ENCODE peak calls at places on chromosomes 16 and 17, in six cellular contexts. One of them, this sample, is unnamed.

GRCh38 chr17:61284174-61284573 is 115.5 kb upstream of the TBX2 start:
- DNase-seq in HepG2: no peak
- DNase-seq in iPS DF 6.9: no peak
- DNase-seq in cardiac muscle cell: peak; percentile 65
- DNase-seq in astrocyte: peak; percentile 86
- DNase-seq in IMR-90: peak; percentile 93
- DNase-seq in this sample: no peak

GRCh38 chr16:85910073-85910853 is 11.3 kb downstream of the IRF8 start:
- DNase-seq in iPS DF 6.9: no peak
- DNase-seq in astrocyte: no peak
- DNase-seq in IMR-90: no peak
- DNase-seq in HepG2: no peak
- DNase-seq in cardiac muscle cell: no peak
- DNase-seq in this sample: no peak

GRCh38 chr17:45261577-45262515 is at the start of gene SPATA32:
- DNase-seq in iPS DF 6.9: no peak
- DNase-seq in IMR-90: peak; percentile 29
- DNase-seq in astrocyte: no peak
- DNase-seq in HepG2: no peak
- DNase-seq in cardiac muscle cell: peak; percentile 43
- DNase-seq in this sample: peak; percentile 54

GRCh38 chr17:40417258-40417608 is 463 bp downstream of the TOP2A start:
- DNase-seq in iPS DF 6.9: no peak
- DNase-seq in HepG2: peak; percentile 43
- DNase-seq in IMR-90: peak; percentile 5
- DNase-seq in astrocyte: no peak
- DNase-seq in cardiac muscle cell: no peak
- DNase-seq in this sample: no peak

GRCh38 chr16:84694980-84695379 is 4.8 kb upstream of the USP10 start:
- DNase-seq in astrocyte: no peak
- DNase-seq in cardiac muscle cell: no peak
- DNase-seq in HepG2: no peak
- DNase-seq in IMR-90: no peak
- DNase-seq in iPS DF 6.9: no peak
- DNase-seq in this sample: no peak

GRCh38 chr16:46812781-46813555 is 18.0 kb downstream of the C16orf87 start:
- DNase-seq in iPS DF 6.9: no peak
- DNase-seq in HepG2: no peak
- DNase-seq in astrocyte: no peak
- DNase-seq in cardiac muscle cell: no peak
- DNase-seq in IMR-90: no peak
- DNase-seq in this sample: no peak

GRCh38 chr17:44219126-44219635 is 294 bp downstream of the UBTF start:
- DNase-seq in IMR-90: peak; percentile 65
- DNase-seq in HepG2: peak; percentile 48
- DNase-seq in cardiac muscle cell: peak; percentile 83
- DNase-seq in iPS DF 6.9: no peak
- DNase-seq in astrocyte: no peak
- DNase-seq in this sample: peak; percentile 66

GRCh38 chr16:56195151-56195550 is 3.9 kb downstream of the GNAO1 start:
- DNase-seq in HepG2: no peak
- DNase-seq in astrocyte: no peak
- DNase-seq in IMR-90: no peak
- DNase-seq in iPS DF 6.9: no peak
- DNase-seq in cardiac muscle cell: no peak
- DNase-seq in this sample: no peak

GRCh38 chr16:85650864-85651811 is 37.6 kb downstream of the GINS2 start:
- DNase-seq in cardiac muscle cell: peak; percentile 11
- DNase-seq in HepG2: no peak
- DNase-seq in astrocyte: peak; percentile 4
- DNase-seq in iPS DF 6.9: no peak
- DNase-seq in IMR-90: no peak
- DNase-seq in this sample: peak; percentile 57

GRCh38 chr17:51120357-51120738 is 320 bp downstream of the SPAG9 start:
- DNase-seq in cardiac muscle cell: no peak
- DNase-seq in IMR-90: peak; percentile 14
- DNase-seq in iPS DF 6.9: no peak
- DNase-seq in HepG2: no peak
- DNase-seq in astrocyte: peak; percentile 22
- DNase-seq in this sample: peak; percentile 58

GRCh38 chr16:368388-369158 is 1.8 kb downstream of the MRPL28 start:
- DNase-seq in HepG2: no peak
- DNase-seq in iPS DF 6.9: no peak
- DNase-seq in IMR-90: no peak
- DNase-seq in cardiac muscle cell: no peak
- DNase-seq in astrocyte: no peak
- DNase-seq in this sample: no peak

GRCh38 chr17:58364270-58364942 is 12.4 kb upstream of the SUPT4H1 start:
- DNase-seq in iPS DF 6.9: no peak
- DNase-seq in cardiac muscle cell: peak; percentile 50
- DNase-seq in IMR-90: no peak
- DNase-seq in HepG2: peak; percentile 84
- DNase-seq in astrocyte: no peak
- DNase-seq in this sample: no peak

GRCh38 chr17:78231991-78232759 is 744 bp downstream of the TMEM235 start:
- DNase-seq in astrocyte: no peak
- DNase-seq in cardiac muscle cell: no peak
- DNase-seq in IMR-90: no peak
- DNase-seq in HepG2: no peak
- DNase-seq in iPS DF 6.9: no peak
- DNase-seq in this sample: no peak

GRCh38 chr16:29974291-29975133 is 844 bp downstream of the TAOK2 start:
- DNase-seq in IMR-90: peak; percentile 12
- DNase-seq in iPS DF 6.9: no peak
- DNase-seq in cardiac muscle cell: peak; percentile 35
- DNase-seq in HepG2: no peak
- DNase-seq in astrocyte: peak; percentile 9
- DNase-seq in this sample: no peak

GRCh38 chr17:82127704-82128103 is 29.7 kb upstream of the FASN start:
- DNase-seq in iPS DF 6.9: no peak
- DNase-seq in HepG2: no peak
- DNase-seq in astrocyte: no peak
- DNase-seq in IMR-90: no peak
- DNase-seq in cardiac muscle cell: no peak
- DNase-seq in this sample: no peak

GRCh38 chr17:77106874-77107358 is 33.9 kb upstream of the SEC14L1 start:
- DNase-seq in cardiac muscle cell: no peak
- DNase-seq in iPS DF 6.9: no peak
- DNase-seq in astrocyte: no peak
- DNase-seq in HepG2: no peak
- DNase-seq in IMR-90: no peak
- DNase-seq in this sample: no peak
- H3K27ac ChIP-seq in cardiac muscle cell: no peak overlapping the region
- H3K27ac ChIP-seq in iPS DF 6.9: no peak overlapping the region
- H3K27ac ChIP-seq in astrocyte: no peak overlapping the region
- H3K27ac ChIP-seq in HepG2: no peak overlapping the region
- H3K27ac ChIP-seq in IMR-90: no peak overlapping the region
- H3K27ac ChIP-seq in this sample: no peak overlapping the region

DNA sequence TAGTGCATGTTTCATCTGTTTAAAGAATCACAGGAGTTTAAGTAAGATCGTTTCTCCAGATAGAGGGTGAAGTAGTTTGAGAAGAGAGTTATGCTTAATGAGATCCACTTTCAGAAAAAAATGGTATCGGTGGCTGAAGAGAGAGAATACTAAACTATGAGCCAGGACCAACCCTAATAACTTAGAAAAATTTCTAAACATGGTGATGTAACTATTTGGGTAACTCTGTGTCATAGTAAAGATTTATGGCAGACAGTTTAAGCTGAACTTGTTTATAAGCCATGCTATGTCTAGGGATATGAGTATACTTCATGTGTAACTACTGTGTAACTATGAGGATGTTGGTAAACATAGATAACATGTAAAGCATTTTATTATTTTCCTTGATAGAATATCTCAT is 489.5 kb downstream of the KCNJ2 start:
- DNase-seq in IMR-90: no peak
- DNase-seq in HepG2: no peak
- DNase-seq in astrocyte: no peak
- DNase-seq in cardiac muscle cell: no peak
- DNase-seq in iPS DF 6.9: no peak
- DNase-seq in this sample: no peak
- H3K27ac ChIP-seq in IMR-90: no peak overlapping the region
- H3K27ac ChIP-seq in HepG2: no peak overlapping the region
- H3K27ac ChIP-seq in astrocyte: no peak overlapping the region
- H3K27ac ChIP-seq in cardiac muscle cell: no peak overlapping the region
- H3K27ac ChIP-seq in iPS DF 6.9: no peak overlapping the region
- H3K27ac ChIP-seq in this sample: no peak overlapping the region

GRCh38 chr17:1529863-1530262 is 13.5 kb upstream of the INPP5K start:
- DNase-seq in IMR-90: no peak
- DNase-seq in cardiac muscle cell: no peak
- DNase-seq in astrocyte: no peak
- DNase-seq in iPS DF 6.9: no peak
- DNase-seq in HepG2: no peak
- DNase-seq in this sample: no peak
- H3K27ac ChIP-seq in IMR-90: no peak overlapping the region
- H3K27ac ChIP-seq in cardiac muscle cell: no peak overlapping the region
- H3K27ac ChIP-seq in astrocyte: no peak overlapping the region
- H3K27ac ChIP-seq in iPS DF 6.9: no peak overlapping the region
- H3K27ac ChIP-seq in HepG2: no peak overlapping the region
- H3K27ac ChIP-seq in this sample: no peak overlapping the region

GRCh38 chr17:73733527-73733926 is 89.3 kb upstream of the SDK2 start:
- DNase-seq in astrocyte: no peak
- DNase-seq in IMR-90: no peak
- DNase-seq in iPS DF 6.9: no peak
- DNase-seq in HepG2: no peak
- DNase-seq in cardiac muscle cell: no peak
- DNase-seq in this sample: no peak
- H3K27ac ChIP-seq in astrocyte: no peak overlapping the region
- H3K27ac ChIP-seq in IMR-90: no peak overlapping the region
- H3K27ac ChIP-seq in iPS DF 6.9: no peak overlapping the region
- H3K27ac ChIP-seq in HepG2: no peak overlapping the region
- H3K27ac ChIP-seq in cardiac muscle cell: no peak overlapping the region
- H3K27ac ChIP-seq in this sample: no peak overlapping the region

GRCh38 chr17:28346199-28346580 is 10.6 kb downstream of the TNFAIP1 start:
- DNase-seq in iPS DF 6.9: no peak
- DNase-seq in astrocyte: peak; percentile 67
- DNase-seq in cardiac muscle cell: peak; percentile 25
- DNase-seq in HepG2: no peak
- DNase-seq in IMR-90: no peak
- DNase-seq in this sample: no peak
- H3K27ac ChIP-seq in iPS DF 6.9: no peak overlapping the region
- H3K27ac ChIP-seq in astrocyte: peak overlapping the region; percentile 85
- H3K27ac ChIP-seq in cardiac muscle cell: peak overlapping the region; percentile 88
- H3K27ac ChIP-seq in HepG2: peak overlapping the region; percentile 43
- H3K27ac ChIP-seq in IMR-90: peak overlapping the region; percentile 54
- H3K27ac ChIP-seq in this sample: no peak overlapping the region

DNA sequence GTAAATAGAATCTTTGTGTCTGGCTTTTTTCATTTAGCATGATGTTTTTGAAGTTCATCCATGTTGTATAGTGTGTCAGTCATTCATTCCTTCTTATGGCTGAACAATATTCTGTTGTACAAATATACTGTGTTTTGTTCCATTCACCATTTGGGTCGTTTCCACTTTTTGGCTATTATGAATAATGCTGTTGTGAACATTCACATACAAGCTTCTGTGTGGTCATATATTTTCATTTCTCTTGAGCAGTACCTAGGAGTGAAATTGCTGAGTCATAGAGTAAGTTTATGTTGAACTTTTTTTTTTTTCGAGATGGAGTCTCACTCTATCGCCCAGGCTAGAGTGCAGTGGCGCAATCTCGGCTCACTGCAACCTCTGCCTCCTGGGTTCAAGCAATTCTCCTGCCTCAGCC is 32.3 kb upstream of the TAOK1 start:
- DNase-seq in HepG2: no peak
- DNase-seq in astrocyte: no peak
- DNase-seq in cardiac muscle cell: peak; percentile 39
- DNase-seq in IMR-90: peak; percentile 65
- DNase-seq in iPS DF 6.9: no peak
- DNase-seq in this sample: no peak
- H3K27ac ChIP-seq in HepG2: no peak overlapping the region
- H3K27ac ChIP-seq in astrocyte: no peak overlapping the region
- H3K27ac ChIP-seq in cardiac muscle cell: peak overlapping the region; percentile 76
- H3K27ac ChIP-seq in IMR-90: no peak overlapping the region
- H3K27ac ChIP-seq in iPS DF 6.9: no peak overlapping the region
- H3K27ac ChIP-seq in this sample: no peak overlapping the region

GRCh38 chr17:75088465-75088895 is 726 bp downstream of the SLC16A5 start:
- DNase-seq in iPS DF 6.9: no peak
- DNase-seq in cardiac muscle cell: no peak
- DNase-seq in IMR-90: no peak
- DNase-seq in HepG2: no peak
- DNase-seq in astrocyte: no peak
- DNase-seq in this sample: no peak

GRCh38 chr17:75090871-75091854 is 3.4 kb downstream of the SLC16A5 start:
- DNase-seq in astrocyte: no peak
- DNase-seq in IMR-90: no peak
- DNase-seq in cardiac muscle cell: no peak
- DNase-seq in HepG2: peak; percentile 78
- DNase-seq in iPS DF 6.9: no peak
- DNase-seq in this sample: no peak

GRCh38 chr17:75087558-75088453 is at the start of gene SLC16A5:
- DNase-seq in HepG2: peak; percentile 91
- DNase-seq in cardiac muscle cell: peak; percentile 93
- DNase-seq in astrocyte: peak; percentile 58
- DNase-seq in IMR-90: peak; percentile 55
- DNase-seq in iPS DF 6.9: peak; percentile 90
- DNase-seq in this sample: no peak

GRCh38 chr17:75087182-75087557 is 584 bp upstream of the SLC16A5 start:
- DNase-seq in IMR-90: no peak
- DNase-seq in astrocyte: no peak
- DNase-seq in iPS DF 6.9: no peak
- DNase-seq in HepG2: no peak
- DNase-seq in cardiac muscle cell: no peak
- DNase-seq in this sample: no peak

GRCh38 chr17:75088902-75089417 is 1.2 kb downstream of the SLC16A5 start:
- DNase-seq in IMR-90: no peak
- DNase-seq in iPS DF 6.9: no peak
- DNase-seq in cardiac muscle cell: no peak
- DNase-seq in astrocyte: no peak
- DNase-seq in HepG2: peak; percentile 57
- DNase-seq in this sample: no peak
- H3K27ac ChIP-seq in IMR-90: no peak overlapping the region
- H3K27ac ChIP-seq in iPS DF 6.9: no peak overlapping the region
- H3K27ac ChIP-seq in cardiac muscle cell: peak overlapping the region; percentile 58
- H3K27ac ChIP-seq in astrocyte: no peak overlapping the region
- H3K27ac ChIP-seq in HepG2: no peak overlapping the region
- H3K27ac ChIP-seq in this sample: no peak overlapping the region